ENCODE peak calls at places on chromosomes 3 and 15, in seven cellular contexts. J, Q, I, W, S, P and L are unnamed samples.

GRCh38 chr3:142445816-142446254 is 2.0 kb downstream of the XRN1 start:
- DNase-seq in P (no peak), I (peak), Q (peak), W (peak), S (no peak), J (peak), L (no peak)

GRCh38 chr3:16319307-16319706 is 54.3 kb downstream of the OXNAD1 start:
- DNase-seq in W (peak), I (peak), Q (peak), S (no peak), P (no peak), J (no peak), L (peak)

GRCh38 chr3:180085122-180085710 is 48.5 kb upstream of the PEX5L start:
- DNase-seq in I (no peak), W (peak), S (no peak), Q (no peak), J (no peak), P (no peak), L (no peak)

GRCh38 chr3:87811953-87812352 is 246.9 kb downstream of the CGGBP1 start:
- DNase-seq in J (no peak), S (no peak), I (no peak), Q (no peak), P (no peak), W (no peak), L (no peak)

GRCh38 chr3:173789530-173789929 is 392.0 kb downstream of the NLGN1 start:
- DNase-seq in Q (no peak), W (no peak), S (no peak), I (peak), J (no peak), P (no peak), L (no peak)

GRCh38 chr15:41262571-41262970 is 31.5 kb downstream of the CHP1 start:
- DNase-seq in P (no peak), J (no peak), W (no peak), I (no peak), S (no peak), Q (no peak), L (no peak)

GRCh38 chr15:75532413-75533250 is 46.5 kb downstream of the PTPN9 start:
- DNase-seq in I (peak), S (peak), P (peak), J (no peak), Q (no peak), W (peak), L (peak)

GRCh38 chr15:57545995-57546394 is 45.7 kb upstream of the MYZAP start:
- DNase-seq in S (no peak), P (no peak), I (no peak), J (no peak), Q (no peak), W (no peak), L (no peak)

GRCh38 chr3:42655331-42655888 is 1.9 kb downstream of the ZBTB47 start:
- DNase-seq in P (no peak), S (peak), J (no peak), I (no peak), W (no peak), Q (no peak), L (peak)

GRCh38 chr3:10352146-10352911 is 31.4 kb upstream of the SEC13 start:
- DNase-seq in P (no peak), S (no peak), J (no peak), W (no peak), I (peak), Q (no peak), L (no peak)

GRCh38 chr15:98428253-98428989 is 219.9 kb upstream of the IGF1R start:
- DNase-seq in W (no peak), Q (no peak), S (peak), P (peak), J (peak), I (peak), L (peak)

GRCh38 chr3:141307351-141308059 is 60.8 kb upstream of the ZBTB38 start:
- DNase-seq in Q (no peak), S (no peak), J (no peak), P (no peak), W (no peak), I (no peak), L (no peak)
- H3K4me3 ChIP-seq in Q (no peak), S (no peak), J (no peak), P (no peak), W (no peak), I (no peak), L (no peak)

DNA sequence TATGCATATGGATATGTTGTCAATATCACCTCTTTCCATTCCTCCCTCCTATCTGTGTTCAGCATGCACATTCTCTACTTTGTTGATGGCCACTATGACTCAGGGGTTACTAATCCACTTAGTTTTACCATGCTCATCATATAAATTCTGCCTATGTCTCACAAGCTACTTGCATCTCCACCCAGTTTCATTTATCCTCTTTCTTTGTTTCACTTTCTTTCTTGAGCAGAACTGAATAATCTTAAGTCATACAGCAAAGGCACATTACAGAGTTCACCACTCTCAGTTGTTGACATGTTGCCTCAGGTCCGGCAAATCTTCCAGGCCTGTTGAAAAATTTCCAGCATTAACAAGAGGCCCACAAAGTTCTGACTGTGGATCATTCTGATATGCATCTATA is 71.5 kb downstream of the SSR3 start:
- DNase-seq in I (peak), W (peak), P (no peak), J (peak), Q (peak), S (no peak), L (no peak)
- H3K4me3 ChIP-seq in I (no peak), W (peak), P (no peak), J (peak), Q (peak), S (no peak), L (no peak)

GRCh38 chr3:160797306-160797705 is 41.3 kb downstream of the PPM1L start:
- DNase-seq in P (no peak), J (no peak), I (no peak), Q (no peak), S (no peak), W (no peak), L (no peak)

GRCh38 chr3:160796813-160797164 is 40.8 kb downstream of the PPM1L start:
- DNase-seq in J (no peak), W (no peak), Q (no peak), P (no peak), I (peak), S (no peak), L (no peak)

GRCh38 chr3:160806094-160806493 is 50.1 kb downstream of the PPM1L start:
- DNase-seq in S (no peak), I (peak), J (no peak), P (no peak), Q (no peak), W (no peak), L (no peak)

GRCh38 chr3:160804762-160805161 is 48.7 kb downstream of the PPM1L start:
- DNase-seq in I (no peak), Q (no peak), S (peak), W (no peak), P (peak), J (no peak), L (peak)

DNA sequence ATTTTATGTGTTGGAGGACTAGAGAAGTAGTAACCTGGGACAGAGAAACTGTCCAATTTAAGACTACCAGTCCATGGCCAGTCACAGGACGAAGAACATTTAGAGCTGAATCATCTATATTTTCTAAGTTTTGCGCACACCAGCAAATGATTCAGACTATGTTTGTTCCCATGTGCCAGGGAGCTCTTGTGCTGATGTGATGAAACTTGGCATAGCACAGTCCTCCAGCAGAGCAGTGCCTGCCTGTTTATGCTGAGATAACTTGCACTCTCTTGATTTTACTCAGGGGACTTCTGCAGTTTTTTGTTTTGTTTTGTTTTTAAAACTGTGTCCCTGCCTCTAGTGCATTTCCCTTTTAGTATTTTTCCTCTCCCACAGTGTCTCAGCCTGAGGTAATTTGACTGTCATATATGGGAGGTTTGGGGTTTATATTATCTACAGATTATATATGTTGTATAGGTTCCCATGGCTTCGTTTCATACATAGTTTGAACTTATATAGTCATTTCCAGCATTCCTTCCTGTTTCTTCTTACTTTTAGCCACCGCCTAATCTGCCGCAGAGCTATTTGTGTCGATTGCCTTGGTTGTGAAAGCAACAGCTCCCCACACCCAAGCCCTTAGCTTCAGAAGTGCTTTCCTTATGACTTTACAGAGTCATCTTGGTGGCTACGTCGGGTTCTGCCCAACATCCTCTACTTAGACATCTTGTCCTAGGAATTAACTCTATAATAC is 45.5 kb downstream of the PPM1L start:
- DNase-seq in P (peak), I (peak), Q (peak), S (peak), W (no peak), J (peak), L (no peak)
- H3K4me3 ChIP-seq in P (peak), I (no peak), Q (no peak), S (peak), W (no peak), J (no peak), L (no peak)

GRCh38 chr3:71723452-71724170 is 1.6 kb downstream of the EIF4E3 start:
- DNase-seq in W (no peak), P (no peak), J (no peak), S (no peak), Q (no peak), I (no peak), L (no peak)
- H3K4me3 ChIP-seq in W (no peak), P (peak), J (no peak), S (peak), Q (no peak), I (no peak), L (no peak)

GRCh38 chr3:64489361-64490044 is 198.3 kb downstream of the ADAMTS9 start:
- DNase-seq in I (peak), S (no peak), W (no peak), Q (no peak), P (no peak), J (no peak), L (peak)
- H3K4me3 ChIP-seq in I (no peak), S (no peak), W (no peak), Q (no peak), P (peak), J (no peak), L (peak)

GRCh38 chr15:76972420-76973361 is 22.2 kb upstream of the PSTPIP1 start:
- DNase-seq in I (no peak), S (peak), W (no peak), P (no peak), Q (no peak), J (no peak), L (no peak)
- H3K4me3 ChIP-seq in I (no peak), S (peak), W (no peak), P (peak), Q (no peak), J (no peak), L (no peak)

DNA sequence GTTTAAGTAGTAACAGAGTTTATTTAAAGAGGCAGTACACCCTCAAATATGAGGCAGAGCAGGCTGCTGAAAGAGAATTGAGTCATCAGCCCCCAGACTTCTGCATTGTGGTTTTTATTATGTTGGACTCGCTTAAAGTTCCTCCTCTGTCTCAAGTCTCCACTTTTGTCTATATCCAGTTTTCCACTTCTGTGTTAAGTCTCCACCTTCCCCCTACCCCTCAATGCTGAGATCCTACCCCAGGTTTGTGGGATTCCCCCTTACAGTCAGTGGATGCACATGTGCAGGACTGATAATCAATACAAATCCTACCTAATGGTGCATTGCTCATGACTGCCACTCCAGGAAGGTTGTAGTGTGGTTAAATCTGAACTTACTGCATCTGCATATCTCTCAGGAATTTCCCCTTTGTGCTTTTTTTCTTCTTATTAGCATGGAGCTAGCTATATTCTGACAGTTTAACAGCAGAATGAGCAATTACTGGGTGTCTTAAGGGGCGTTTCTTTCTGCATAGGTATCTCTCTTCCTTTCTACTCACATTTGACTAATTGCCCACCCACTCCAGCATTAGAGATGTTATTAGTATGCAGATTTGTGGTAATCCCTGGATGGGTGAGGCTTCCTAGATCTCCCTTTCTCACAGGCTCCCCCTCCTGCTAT is 11.9 kb upstream of the CD200R1L start:
- DNase-seq in J (peak), I (peak), W (no peak), P (no peak), S (no peak), Q (peak), L (no peak)
- H3K4me3 ChIP-seq in J (no peak), I (no peak), W (no peak), P (no peak), S (no peak), Q (no peak), L (no peak)

DNA sequence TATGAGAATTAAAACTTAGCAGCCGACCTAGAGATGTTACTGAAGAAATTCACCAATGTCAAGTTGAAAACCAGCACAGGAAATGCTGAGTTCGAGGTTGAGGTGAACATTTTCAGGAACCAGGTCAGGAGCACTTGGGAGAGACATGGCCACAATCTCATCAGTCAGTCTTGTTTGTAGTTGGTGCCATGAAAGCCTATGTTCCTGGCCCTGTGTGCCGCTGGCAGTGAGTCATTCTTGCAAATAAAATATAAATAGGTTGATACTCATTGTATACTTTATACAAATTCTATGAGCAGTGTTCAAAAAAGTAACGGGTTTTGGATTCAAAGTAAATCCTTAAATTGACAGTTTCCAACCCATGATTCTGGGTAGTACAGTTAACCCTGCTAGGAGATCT is 1.5 kb upstream of the FSIP1 start:
- DNase-seq in W (no peak), Q (no peak), P (no peak), J (no peak), I (peak), S (no peak), L (no peak)
- H3K4me3 ChIP-seq in W (peak), Q (peak), P (peak), J (peak), I (no peak), S (no peak), L (no peak)

GRCh38 chr3:46545695-46546630 is 20.1 kb downstream of the LRRC2 start:
- DNase-seq in Q (no peak), J (no peak), W (peak), P (no peak), S (no peak), I (no peak), L (peak)
- H3K4me3 ChIP-seq in Q (no peak), J (no peak), W (peak), P (no peak), S (no peak), I (no peak), L (no peak)

GRCh38 chr3:190308154-190308553 is 14.1 kb downstream of the CLDN1 start:
- DNase-seq in P (no peak), I (no peak), W (no peak), Q (no peak), J (no peak), S (no peak), L (no peak)
- H3K4me3 ChIP-seq in P (no peak), I (no peak), W (no peak), Q (no peak), J (no peak), S (no peak), L (no peak)